ENCODE peak calls at places on chromosomes 12 and 14, in nine cellular contexts. One of them, this sample, is unnamed. For H3K4me1, the result is how much of the 10 kb centered on the place peaks cover.

GRCh38 chr12:57983150-57983857 is 41.9 kb downstream of the ATP23 start:
- DNase-seq in sigmoid colon: no peak
- DNase-seq in heart right ventricle: no peak
- DNase-seq in fibroblast of lung: peak
- DNase-seq in stomach: no peak
- DNase-seq in PC-3: peak
- DNase-seq in mammary epithelial cell: peak
- DNase-seq in effector memory CD4-positive, alpha-beta T cell: no peak
- DNase-seq in Peyer's patch: no peak
- DNase-seq in this sample: no peak

GRCh38 chr14:79352026-79352425 is 859.3 kb downstream of the DIO2 start:
- DNase-seq in sigmoid colon: no peak
- DNase-seq in heart right ventricle: no peak
- DNase-seq in fibroblast of lung: no peak
- DNase-seq in stomach: no peak
- DNase-seq in PC-3: no peak
- DNase-seq in mammary epithelial cell: no peak
- DNase-seq in effector memory CD4-positive, alpha-beta T cell: no peak
- DNase-seq in Peyer's patch: no peak
- DNase-seq in this sample: no peak

GRCh38 chr14:53955671-53956426 is 776 bp downstream of the BMP4 start:
- DNase-seq in sigmoid colon: peak
- DNase-seq in heart right ventricle: peak
- DNase-seq in fibroblast of lung: peak
- DNase-seq in stomach: peak
- DNase-seq in PC-3: no peak
- DNase-seq in mammary epithelial cell: no peak
- DNase-seq in effector memory CD4-positive, alpha-beta T cell: no peak
- DNase-seq in Peyer's patch: no peak
- DNase-seq in this sample: peak

GRCh38 chr12:34402228-34402898 is 380.1 kb downstream of the ALG10 start:
- DNase-seq in sigmoid colon: peak
- DNase-seq in heart right ventricle: peak
- DNase-seq in fibroblast of lung: no peak
- DNase-seq in stomach: peak
- DNase-seq in PC-3: no peak
- DNase-seq in mammary epithelial cell: no peak
- DNase-seq in effector memory CD4-positive, alpha-beta T cell: no peak
- DNase-seq in Peyer's patch: peak
- DNase-seq in this sample: peak

GRCh38 chr14:96053600-96054381 is 14.6 kb downstream of the C14orf132 start:
- DNase-seq in sigmoid colon: peak
- DNase-seq in heart right ventricle: no peak
- DNase-seq in fibroblast of lung: peak
- DNase-seq in stomach: no peak
- DNase-seq in PC-3: peak
- DNase-seq in mammary epithelial cell: peak
- DNase-seq in effector memory CD4-positive, alpha-beta T cell: no peak
- DNase-seq in Peyer's patch: no peak
- DNase-seq in this sample: peak

GRCh38 chr14:103057372-103058208 is at the start of gene CDC42BPB:
- DNase-seq in sigmoid colon: peak
- DNase-seq in heart right ventricle: peak
- DNase-seq in fibroblast of lung: peak
- DNase-seq in stomach: peak
- DNase-seq in PC-3: peak
- DNase-seq in mammary epithelial cell: peak
- DNase-seq in effector memory CD4-positive, alpha-beta T cell: peak
- DNase-seq in Peyer's patch: peak
- DNase-seq in this sample: peak

GRCh38 chr12:9049520-9050133 is 60.3 kb downstream of the KLRG1 start:
- DNase-seq in sigmoid colon: no peak
- DNase-seq in heart right ventricle: no peak
- DNase-seq in fibroblast of lung: peak
- DNase-seq in stomach: no peak
- DNase-seq in PC-3: peak
- DNase-seq in mammary epithelial cell: peak
- DNase-seq in effector memory CD4-positive, alpha-beta T cell: no peak
- DNase-seq in Peyer's patch: no peak
- DNase-seq in this sample: no peak

GRCh38 chr12:91492648-91493047 is 310.0 kb upstream of the DCN start:
- DNase-seq in sigmoid colon: no peak
- DNase-seq in heart right ventricle: no peak
- DNase-seq in fibroblast of lung: no peak
- DNase-seq in stomach: no peak
- DNase-seq in PC-3: no peak
- DNase-seq in mammary epithelial cell: no peak
- DNase-seq in effector memory CD4-positive, alpha-beta T cell: no peak
- DNase-seq in Peyer's patch: no peak
- DNase-seq in this sample: no peak

DNA sequence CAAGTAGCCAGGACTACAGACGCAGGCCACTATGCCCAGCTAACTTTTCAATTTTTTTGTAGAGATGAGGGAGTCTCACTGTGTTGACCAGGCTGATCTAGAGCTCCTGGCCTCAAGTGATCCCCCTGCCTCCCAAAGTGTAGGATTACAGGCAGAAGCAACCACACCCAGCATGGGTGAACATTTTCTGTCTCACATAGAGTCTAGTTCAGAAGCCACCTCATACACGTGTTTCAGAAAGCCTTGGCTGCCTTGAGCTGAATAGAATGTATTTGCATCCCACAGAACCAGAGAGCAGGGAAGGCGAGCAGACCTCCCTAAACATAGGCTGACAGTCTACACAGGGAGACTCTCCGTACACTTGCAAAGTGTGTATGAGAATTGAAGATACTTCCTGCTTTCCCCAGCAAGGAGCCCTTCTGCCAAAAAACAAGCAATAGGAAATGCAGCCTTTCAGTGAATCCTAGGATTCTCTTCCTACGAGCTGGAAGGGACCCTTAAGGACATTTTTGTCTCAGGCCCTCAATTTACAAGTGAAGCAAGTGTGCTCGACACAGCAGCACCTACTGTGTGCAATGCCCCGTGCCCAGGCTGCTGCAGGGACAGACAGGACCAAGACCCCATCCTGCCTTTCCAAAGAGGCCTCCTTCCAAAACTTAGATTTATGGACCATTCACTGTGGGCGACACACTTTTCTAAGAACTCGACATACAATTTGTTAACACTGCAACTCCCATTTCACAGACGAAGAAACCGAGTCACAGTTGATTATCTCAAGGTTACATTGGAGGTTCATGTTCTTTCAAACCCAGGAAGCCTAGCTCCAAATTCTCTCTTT is 11.2 kb downstream of the NUAK1 start:
- DNase-seq in sigmoid colon: peak
- DNase-seq in heart right ventricle: no peak
- DNase-seq in fibroblast of lung: no peak
- DNase-seq in stomach: no peak
- DNase-seq in PC-3: peak
- DNase-seq in mammary epithelial cell: no peak
- DNase-seq in effector memory CD4-positive, alpha-beta T cell: no peak
- DNase-seq in Peyer's patch: no peak
- DNase-seq in this sample: no peak
- H3K4me1 ChIP-seq in sigmoid colon: under half
- H3K4me1 ChIP-seq in heart right ventricle: half or more
- H3K4me1 ChIP-seq in fibroblast of lung: under half
- H3K4me1 ChIP-seq in stomach: half or more
- H3K4me1 ChIP-seq in PC-3: under half
- H3K4me1 ChIP-seq in mammary epithelial cell: under half
- H3K4me1 ChIP-seq in effector memory CD4-positive, alpha-beta T cell: under half
- H3K4me1 ChIP-seq in Peyer's patch: under half
- H3K4me1 ChIP-seq in this sample: under half

DNA sequence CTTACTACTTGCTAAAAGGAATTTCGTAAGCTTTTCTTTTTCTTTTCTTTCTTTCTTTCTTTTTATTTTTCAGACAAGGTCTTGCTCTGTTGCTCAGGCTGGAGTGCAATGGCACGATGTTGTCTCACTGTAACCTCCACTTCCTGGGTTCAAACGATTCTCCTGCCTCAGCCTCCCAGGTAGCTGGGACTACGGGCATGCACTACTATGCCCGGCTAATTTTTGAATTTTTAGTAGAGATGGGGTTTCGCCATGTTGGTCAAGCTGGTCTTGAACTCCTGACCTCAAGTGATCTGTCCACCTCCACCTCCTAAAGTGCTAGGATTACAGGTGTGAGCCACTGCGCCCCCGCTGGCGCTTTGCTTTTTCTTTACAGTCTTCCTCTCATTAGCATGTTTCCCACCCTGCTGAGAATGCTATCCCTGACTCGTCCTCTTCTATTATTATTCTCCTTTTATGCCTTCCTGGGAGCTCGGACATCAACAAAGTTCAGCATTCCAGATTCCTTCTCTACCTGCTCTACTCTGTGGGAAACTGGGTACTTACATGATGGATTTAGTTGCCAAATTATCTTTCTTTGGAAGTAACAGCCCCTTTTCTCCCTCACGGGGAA is 3.1 kb downstream of the MTHFD1 start:
- DNase-seq in sigmoid colon: no peak
- DNase-seq in heart right ventricle: no peak
- DNase-seq in fibroblast of lung: no peak
- DNase-seq in stomach: no peak
- DNase-seq in PC-3: no peak
- DNase-seq in mammary epithelial cell: no peak
- DNase-seq in effector memory CD4-positive, alpha-beta T cell: no peak
- DNase-seq in Peyer's patch: no peak
- DNase-seq in this sample: no peak
- H3K27ac ChIP-seq in sigmoid colon: no peak
- H3K27ac ChIP-seq in heart right ventricle: no peak
- H3K27ac ChIP-seq in fibroblast of lung: no peak
- H3K27ac ChIP-seq in stomach: no peak
- H3K27ac ChIP-seq in PC-3: no peak
- H3K27ac ChIP-seq in mammary epithelial cell: no peak
- H3K27ac ChIP-seq in effector memory CD4-positive, alpha-beta T cell: no peak
- H3K27ac ChIP-seq in Peyer's patch: no peak
- H3K27ac ChIP-seq in this sample: no peak

GRCh38 chr14:90604356-90604755 is 207.5 kb downstream of the CALM1 start:
- DNase-seq in sigmoid colon: peak
- DNase-seq in heart right ventricle: no peak
- DNase-seq in fibroblast of lung: peak
- DNase-seq in stomach: no peak
- DNase-seq in PC-3: no peak
- DNase-seq in mammary epithelial cell: no peak
- DNase-seq in effector memory CD4-positive, alpha-beta T cell: no peak
- DNase-seq in Peyer's patch: no peak
- DNase-seq in this sample: no peak

GRCh38 chr14:90606434-90606833 is 209.6 kb downstream of the CALM1 start:
- DNase-seq in sigmoid colon: no peak
- DNase-seq in heart right ventricle: no peak
- DNase-seq in fibroblast of lung: no peak
- DNase-seq in stomach: no peak
- DNase-seq in PC-3: no peak
- DNase-seq in mammary epithelial cell: no peak
- DNase-seq in effector memory CD4-positive, alpha-beta T cell: no peak
- DNase-seq in Peyer's patch: no peak
- DNase-seq in this sample: no peak

GRCh38 chr14:90607141-90607540 is 209.1 kb downstream of the TTC7B start:
- DNase-seq in sigmoid colon: peak
- DNase-seq in heart right ventricle: peak
- DNase-seq in fibroblast of lung: no peak
- DNase-seq in stomach: no peak
- DNase-seq in PC-3: no peak
- DNase-seq in mammary epithelial cell: no peak
- DNase-seq in effector memory CD4-positive, alpha-beta T cell: no peak
- DNase-seq in Peyer's patch: no peak
- DNase-seq in this sample: no peak

GRCh38 chr14:90603336-90603735 is 206.5 kb downstream of the CALM1 start:
- DNase-seq in sigmoid colon: no peak
- DNase-seq in heart right ventricle: no peak
- DNase-seq in fibroblast of lung: peak
- DNase-seq in stomach: no peak
- DNase-seq in PC-3: no peak
- DNase-seq in mammary epithelial cell: no peak
- DNase-seq in effector memory CD4-positive, alpha-beta T cell: no peak
- DNase-seq in Peyer's patch: no peak
- DNase-seq in this sample: no peak

DNA sequence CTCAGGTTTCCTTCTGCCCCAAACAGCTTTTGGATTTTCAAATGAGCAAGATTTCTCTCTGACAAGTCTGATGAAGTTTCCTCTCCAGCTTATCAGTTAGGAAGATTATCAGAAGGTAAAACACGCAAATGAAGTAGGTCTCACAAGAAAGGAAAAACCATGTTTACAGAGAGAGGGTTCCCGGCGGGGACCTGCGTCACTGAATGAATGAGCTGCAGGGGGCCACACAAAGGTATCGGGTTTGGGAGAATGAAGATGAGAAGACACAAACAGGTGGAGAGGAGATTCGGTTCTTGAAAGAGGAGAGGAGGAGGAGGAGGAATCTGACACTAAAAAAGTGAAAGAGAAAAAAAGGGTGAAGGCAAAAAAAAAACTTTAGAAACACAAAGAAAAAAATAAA is 208.6 kb downstream of the CALM1 start:
- DNase-seq in sigmoid colon: no peak
- DNase-seq in heart right ventricle: no peak
- DNase-seq in fibroblast of lung: no peak
- DNase-seq in stomach: no peak
- DNase-seq in PC-3: no peak
- DNase-seq in mammary epithelial cell: no peak
- DNase-seq in effector memory CD4-positive, alpha-beta T cell: no peak
- DNase-seq in Peyer's patch: no peak
- DNase-seq in this sample: no peak
- H3K4me3 ChIP-seq in sigmoid colon: no peak
- H3K4me3 ChIP-seq in heart right ventricle: no peak
- H3K4me3 ChIP-seq in fibroblast of lung: no peak
- H3K4me3 ChIP-seq in stomach: no peak
- H3K4me3 ChIP-seq in PC-3: no peak
- H3K4me3 ChIP-seq in mammary epithelial cell: no peak
- H3K4me3 ChIP-seq in effector memory CD4-positive, alpha-beta T cell: no peak
- H3K4me3 ChIP-seq in Peyer's patch: no peak
- H3K4me3 ChIP-seq in this sample: no peak

GRCh38 chr14:89303452-89304435 is 113.3 kb downstream of the FOXN3 start:
- DNase-seq in sigmoid colon: peak
- DNase-seq in heart right ventricle: peak
- DNase-seq in fibroblast of lung: peak
- DNase-seq in stomach: peak
- DNase-seq in PC-3: peak
- DNase-seq in mammary epithelial cell: peak
- DNase-seq in effector memory CD4-positive, alpha-beta T cell: no peak
- DNase-seq in Peyer's patch: peak
- DNase-seq in this sample: peak

GRCh38 chr14:89308232-89308959 is 108.6 kb downstream of the FOXN3 start:
- DNase-seq in sigmoid colon: no peak
- DNase-seq in heart right ventricle: no peak
- DNase-seq in fibroblast of lung: peak
- DNase-seq in stomach: no peak
- DNase-seq in PC-3: peak
- DNase-seq in mammary epithelial cell: no peak
- DNase-seq in effector memory CD4-positive, alpha-beta T cell: no peak
- DNase-seq in Peyer's patch: no peak
- DNase-seq in this sample: no peak

GRCh38 chr14:89302396-89302950 is 114.6 kb downstream of the FOXN3 start:
- DNase-seq in sigmoid colon: no peak
- DNase-seq in heart right ventricle: no peak
- DNase-seq in fibroblast of lung: no peak
- DNase-seq in stomach: no peak
- DNase-seq in PC-3: no peak
- DNase-seq in mammary epithelial cell: no peak
- DNase-seq in effector memory CD4-positive, alpha-beta T cell: no peak
- DNase-seq in Peyer's patch: peak
- DNase-seq in this sample: no peak

GRCh38 chr14:89307409-89307808 is 109.6 kb downstream of the FOXN3 start:
- DNase-seq in sigmoid colon: no peak
- DNase-seq in heart right ventricle: no peak
- DNase-seq in fibroblast of lung: no peak
- DNase-seq in stomach: no peak
- DNase-seq in PC-3: no peak
- DNase-seq in mammary epithelial cell: no peak
- DNase-seq in effector memory CD4-positive, alpha-beta T cell: no peak
- DNase-seq in Peyer's patch: no peak
- DNase-seq in this sample: no peak

DNA sequence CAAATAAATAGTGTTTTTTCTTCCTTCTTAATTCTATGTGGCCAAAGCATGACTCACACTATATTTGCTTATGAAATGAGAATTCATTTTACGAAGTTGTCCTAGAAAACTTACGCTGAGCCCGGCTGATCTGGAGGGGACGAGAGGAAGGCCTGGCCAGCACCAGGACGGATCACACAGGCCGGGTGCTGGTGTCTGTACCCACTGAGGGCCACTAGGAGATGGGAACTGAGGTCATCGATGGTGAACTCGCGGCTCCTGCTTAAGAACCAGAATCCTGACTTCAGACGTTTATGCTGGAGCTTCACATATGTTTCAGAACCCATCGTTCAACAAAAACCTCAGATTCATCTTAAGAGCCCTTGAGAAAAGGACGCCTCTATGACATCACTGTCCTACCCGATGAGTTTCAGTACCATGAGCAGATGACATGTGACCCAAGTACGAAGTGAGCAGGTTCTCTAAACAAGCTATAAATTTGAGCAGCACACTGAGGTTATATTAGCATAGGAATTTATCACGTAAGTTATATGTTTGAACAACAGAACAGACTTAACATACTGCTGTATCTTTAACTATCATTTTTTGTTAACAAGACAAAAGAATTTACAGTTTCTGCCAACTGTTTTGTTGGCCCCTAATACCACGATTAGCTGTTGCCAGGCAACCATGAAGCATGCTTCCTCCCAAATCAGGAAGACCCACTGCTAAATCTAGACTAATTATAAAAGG is 111.9 kb downstream of the FOXN3 start:
- DNase-seq in sigmoid colon: peak
- DNase-seq in heart right ventricle: no peak
- DNase-seq in fibroblast of lung: peak
- DNase-seq in stomach: no peak
- DNase-seq in PC-3: peak
- DNase-seq in mammary epithelial cell: no peak
- DNase-seq in effector memory CD4-positive, alpha-beta T cell: no peak
- DNase-seq in Peyer's patch: peak
- DNase-seq in this sample: peak
- H3K4me1 ChIP-seq in sigmoid colon: half or more
- H3K4me1 ChIP-seq in heart right ventricle: half or more
- H3K4me1 ChIP-seq in fibroblast of lung: under half
- H3K4me1 ChIP-seq in stomach: half or more
- H3K4me1 ChIP-seq in PC-3: under half
- H3K4me1 ChIP-seq in mammary epithelial cell: under half
- H3K4me1 ChIP-seq in effector memory CD4-positive, alpha-beta T cell: under half
- H3K4me1 ChIP-seq in Peyer's patch: under half
- H3K4me1 ChIP-seq in this sample: under half

This sample was measured in aorta.